ENCODE peak calls at places on chromosomes 1 and 21, in five cellular contexts. J is heart left ventricle, G is HFF-Myc, W is esophagus squamous epithelium, O is tibial nerve. N is an unnamed sample.

GRCh38 chr1:1899266-1899966 is 8.5 kb upstream of the GNB1 start:
- DNase-seq in J (no peak), G (no peak), W (no peak), O (no peak), N (no peak)

GRCh38 chr1:53075206-53075605 is 13.2 kb downstream of the PODN start:
- DNase-seq in W (no peak), G (no peak), O (no peak), J (no peak), N (no peak)

GRCh38 chr1:172168597-172168872 is 251.9 kb upstream of the C1orf105 start:
- DNase-seq in J (no peak), W (no peak), O (no peak), G (no peak), N (no peak)

GRCh38 chr1:235599536-235599935 is 50.0 kb downstream of the GNG4 start:
- DNase-seq in W (no peak), J (no peak), O (no peak), G (no peak), N (no peak)

GRCh38 chr1:55213885-55214213 is 1.3 kb downstream of the USP24 start:
- DNase-seq in G (no peak), W (no peak), J (no peak), O (no peak), N (no peak)

GRCh38 chr1:201781447-201781846 is 47.5 kb upstream of the IPO9 start:
- DNase-seq in O (no peak), W (no peak), G (no peak), J (no peak), N (no peak)

GRCh38 chr1:152886758-152887409 is 8.8 kb downstream of the SMCP start:
- DNase-seq in J (no peak), O (no peak), W (no peak), G (no peak), N (no peak)

GRCh38 chr1:92995420-92996130 is 34.3 kb upstream of the DIPK1A start:
- DNase-seq in W (no peak), G (no peak), O (no peak), J (no peak), N (no peak)

GRCh38 chr1:68955424-68955823 is 458.5 kb upstream of the DEPDC1 start:
- DNase-seq in O (no peak), W (no peak), J (no peak), G (no peak), N (no peak)

GRCh38 chr1:200454425-200454824 is 44.6 kb upstream of the ZNF281 start:
- DNase-seq in G (no peak), W (no peak), O (no peak), J (no peak), N (no peak)

GRCh38 chr1:110155878-110156522 is 5.7 kb downstream of the SLC6A17 start:
- DNase-seq in J (peak), W (no peak), G (peak), O (peak), N (no peak)

GRCh38 chr1:77412794-77413530 is 131.1 kb downstream of the AK5 start:
- DNase-seq in G (no peak), W (no peak), J (no peak), O (no peak), N (no peak)

GRCh38 chr1:35215346-35215745 is 22.4 kb upstream of the SFPQ start:
- DNase-seq in J (no peak), G (no peak), O (no peak), W (no peak), N (no peak)

GRCh38 chr21:34715985-34716596 is 47.3 kb downstream of the CLIC6 start:
- DNase-seq in O (no peak), J (no peak), G (no peak), W (no peak), N (no peak)

GRCh38 chr1:26994020-26994745 is 691 bp downstream of the TRNP1 start:
- DNase-seq in G (no peak), J (no peak), W (no peak), O (no peak), N (no peak)

GRCh38 chr1:101476541-101476940 is 239.7 kb downstream of the S1PR1 start:
- DNase-seq in W (no peak), O (no peak), J (no peak), G (no peak), N (no peak)

GRCh38 chr1:101479945-101480344 is 243.1 kb downstream of the S1PR1 start:
- DNase-seq in O (no peak), W (no peak), J (no peak), G (no peak), N (no peak)

DNA sequence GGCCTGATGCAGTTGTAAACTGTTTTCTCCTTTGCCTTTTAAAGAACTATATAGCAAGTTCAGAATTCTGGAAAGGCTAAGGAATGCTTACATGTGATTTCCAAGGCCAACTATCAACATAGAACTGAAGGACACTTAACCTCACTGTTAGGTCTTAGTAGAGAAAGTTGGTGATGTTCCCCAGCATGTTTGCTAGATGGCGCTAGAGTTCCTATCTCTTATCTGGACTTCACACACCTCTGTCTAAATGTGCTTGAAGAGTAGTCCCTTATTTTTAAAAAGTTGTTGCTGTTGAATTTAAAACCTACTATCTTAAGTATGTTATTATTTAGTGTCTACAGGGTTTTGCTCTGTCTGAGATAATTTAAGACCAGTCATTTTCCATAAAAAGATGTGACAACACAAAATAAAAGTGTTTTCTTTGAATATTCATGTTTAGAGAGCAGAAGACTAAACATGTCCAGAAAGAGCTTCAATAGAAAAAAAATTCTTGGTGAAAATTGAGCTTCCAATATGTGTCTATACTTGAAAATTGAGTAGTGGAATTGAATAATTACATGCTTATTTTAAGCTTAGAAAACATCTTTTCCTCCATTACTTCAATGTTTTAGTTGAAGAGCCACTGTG is 237.3 kb downstream of the S1PR1 start:
- DNase-seq in W (no peak), G (peak), O (no peak), J (no peak), N (no peak)
- TF ChIP-seq CTCF in W (no peak), G (peak), O (no peak), J (peak), N (peak)

GRCh38 chr21:10425856-10426255 is 95.5 kb upstream of the TPTE start:
- DNase-seq in O (no peak), G (no peak), J (no peak), W (no peak), N (no peak)
- H3K4me3 ChIP-seq in O (no peak), G (no peak), J (no peak), W (no peak), N (no peak)

DNA sequence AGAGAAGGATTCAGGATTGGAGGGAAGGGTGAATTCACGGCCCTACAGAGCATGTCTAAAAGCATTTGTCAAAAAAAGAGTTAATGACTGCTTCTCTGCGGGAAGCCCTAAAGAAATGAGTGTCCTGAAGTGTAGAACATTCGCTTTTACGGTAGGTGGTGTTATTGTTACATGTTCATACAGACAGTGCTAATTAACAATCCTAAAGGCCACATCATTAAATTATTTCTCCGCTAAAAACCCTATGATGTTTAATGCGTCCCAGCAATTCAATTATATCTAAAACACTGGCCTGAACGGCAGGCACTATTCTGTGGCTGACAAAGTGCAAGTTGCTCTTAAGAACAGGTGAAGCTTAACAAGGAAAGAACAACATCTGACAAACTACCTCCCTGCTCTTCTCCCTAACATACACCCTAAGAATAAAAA is 112.3 kb upstream of the NFIA start:
- DNase-seq in W (no peak), J (no peak), G (no peak), O (no peak), N (no peak)
- TF ChIP-seq CTCF in W (peak), J (peak), G (no peak), O (peak), N (peak)

DNA sequence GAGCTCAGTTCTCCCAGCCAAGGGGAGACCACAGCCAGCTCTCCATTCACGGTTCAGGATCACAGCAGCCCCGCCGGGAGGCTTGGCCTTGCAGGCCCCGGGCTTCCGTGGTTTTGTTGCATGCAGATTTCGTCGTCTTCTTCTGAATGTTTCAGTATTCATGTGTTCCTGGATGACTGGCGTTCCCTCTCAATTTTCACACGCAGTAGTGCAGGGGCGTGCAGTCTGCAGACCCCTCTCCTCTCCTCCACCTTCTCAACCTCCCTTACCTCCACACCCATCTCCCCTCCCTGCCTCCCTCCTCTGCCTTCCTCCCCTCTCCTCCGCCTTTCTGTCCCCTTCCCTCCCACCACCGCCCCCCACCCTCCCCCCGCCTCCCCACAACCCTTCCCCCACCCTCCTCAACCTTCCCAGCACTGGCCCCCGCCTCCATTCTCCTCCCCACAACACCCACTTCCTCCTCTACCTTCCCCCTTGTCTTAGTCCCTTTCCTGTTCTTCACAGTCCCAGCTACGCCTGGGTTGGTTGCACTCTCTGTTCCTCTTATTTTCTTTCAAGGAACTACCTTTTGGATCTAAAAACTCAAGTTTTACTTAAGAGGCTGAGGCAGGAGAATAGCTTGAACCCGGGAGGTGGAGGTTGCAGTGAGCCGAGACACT is 8.4 kb upstream of the SLC19A1 start:
- DNase-seq in G (no peak), O (no peak), W (no peak), J (no peak), N (peak)
- H3K4me3 ChIP-seq in G (no peak), O (no peak), W (no peak), J (no peak), N (peak)

GRCh38 chr1:182444497-182444896 is 5.4 kb upstream of the RGSL1 start:
- DNase-seq in J (no peak), O (no peak), G (no peak), W (no peak), N (no peak)
- TF ChIP-seq CTCF in J (no peak), O (no peak), G (peak), W (no peak), N (peak)